ENCODE peak calls at places on chromosomes 11 and 22, in seven cellular contexts. One of them, this sample, is unnamed.

GRCh38 chr22:50148991-50149721 is 21.4 kb upstream of the PANX2 start:
- DNase-seq in dorsolateral prefrontal cortex: peak
- DNase-seq in IMR-90: peak
- DNase-seq in AG04450: no peak
- DNase-seq in ovary: no peak
- DNase-seq in CD4-positive, alpha-beta T cell: peak
- DNase-seq in OCI-LY7: peak
- DNase-seq in this sample: peak

GRCh38 chr11:106920899-106921504 is 97.3 kb downstream of the GUCY1A2 start:
- DNase-seq in AG04450: no peak
- DNase-seq in dorsolateral prefrontal cortex: no peak
- DNase-seq in OCI-LY7: no peak
- DNase-seq in IMR-90: no peak
- DNase-seq in CD4-positive, alpha-beta T cell: no peak
- DNase-seq in ovary: no peak
- DNase-seq in this sample: no peak

GRCh38 chr11:76219243-76219642 is 12.9 kb upstream of the WNT11 start:
- DNase-seq in IMR-90: no peak
- DNase-seq in CD4-positive, alpha-beta T cell: no peak
- DNase-seq in AG04450: no peak
- DNase-seq in OCI-LY7: no peak
- DNase-seq in dorsolateral prefrontal cortex: no peak
- DNase-seq in ovary: no peak
- DNase-seq in this sample: no peak

GRCh38 chr11:130907229-130907628 is 9.1 kb downstream of the SNX19 start:
- DNase-seq in AG04450: no peak
- DNase-seq in OCI-LY7: no peak
- DNase-seq in dorsolateral prefrontal cortex: no peak
- DNase-seq in CD4-positive, alpha-beta T cell: no peak
- DNase-seq in IMR-90: no peak
- DNase-seq in ovary: no peak
- DNase-seq in this sample: no peak

GRCh38 chr11:100867601-100868000 is 180.5 kb downstream of the ARHGAP42 start:
- DNase-seq in ovary: no peak
- DNase-seq in AG04450: no peak
- DNase-seq in IMR-90: no peak
- DNase-seq in dorsolateral prefrontal cortex: no peak
- DNase-seq in CD4-positive, alpha-beta T cell: no peak
- DNase-seq in OCI-LY7: no peak
- DNase-seq in this sample: no peak

GRCh38 chr11:14578551-14578956 is 58.4 kb upstream of the PSMA1 start:
- DNase-seq in CD4-positive, alpha-beta T cell: peak
- DNase-seq in ovary: no peak
- DNase-seq in dorsolateral prefrontal cortex: no peak
- DNase-seq in OCI-LY7: peak
- DNase-seq in IMR-90: peak
- DNase-seq in AG04450: no peak
- DNase-seq in this sample: no peak

GRCh38 chr11:78208257-78209165 is 19.8 kb downstream of the USP35 start:
- DNase-seq in CD4-positive, alpha-beta T cell: no peak
- DNase-seq in ovary: no peak
- DNase-seq in IMR-90: peak
- DNase-seq in OCI-LY7: no peak
- DNase-seq in dorsolateral prefrontal cortex: no peak
- DNase-seq in AG04450: no peak
- DNase-seq in this sample: no peak

GRCh38 chr11:14529933-14530332 is 9.7 kb upstream of the PSMA1 start:
- DNase-seq in ovary: no peak
- DNase-seq in IMR-90: no peak
- DNase-seq in AG04450: no peak
- DNase-seq in OCI-LY7: no peak
- DNase-seq in CD4-positive, alpha-beta T cell: no peak
- DNase-seq in dorsolateral prefrontal cortex: no peak
- DNase-seq in this sample: no peak

GRCh38 chr11:8389034-8389996 is 125.6 kb upstream of the LMO1 start:
- DNase-seq in CD4-positive, alpha-beta T cell: no peak
- DNase-seq in AG04450: no peak
- DNase-seq in ovary: peak
- DNase-seq in IMR-90: no peak
- DNase-seq in dorsolateral prefrontal cortex: no peak
- DNase-seq in OCI-LY7: no peak
- DNase-seq in this sample: peak

GRCh38 chr22:39148024-39148726 is 4.3 kb downstream of the CBX7 start:
- DNase-seq in OCI-LY7: no peak
- DNase-seq in ovary: no peak
- DNase-seq in dorsolateral prefrontal cortex: no peak
- DNase-seq in AG04450: no peak
- DNase-seq in IMR-90: no peak
- DNase-seq in CD4-positive, alpha-beta T cell: no peak
- DNase-seq in this sample: no peak

GRCh38 chr11:1781593-1781975 is 17.9 kb upstream of the CTSD start:
- DNase-seq in dorsolateral prefrontal cortex: no peak
- DNase-seq in CD4-positive, alpha-beta T cell: no peak
- DNase-seq in OCI-LY7: no peak
- DNase-seq in ovary: no peak
- DNase-seq in AG04450: no peak
- DNase-seq in IMR-90: no peak
- DNase-seq in this sample: no peak

GRCh38 chr11:63875506-63875905 is 36.6 kb downstream of the MARK2 start:
- DNase-seq in ovary: no peak
- DNase-seq in OCI-LY7: no peak
- DNase-seq in CD4-positive, alpha-beta T cell: no peak
- DNase-seq in AG04450: no peak
- DNase-seq in dorsolateral prefrontal cortex: no peak
- DNase-seq in IMR-90: no peak
- DNase-seq in this sample: no peak

GRCh38 chr11:10650630-10651029 is 42.9 kb downstream of the IRAG1 start:
- DNase-seq in IMR-90: no peak
- DNase-seq in CD4-positive, alpha-beta T cell: no peak
- DNase-seq in ovary: no peak
- DNase-seq in AG04450: no peak
- DNase-seq in dorsolateral prefrontal cortex: no peak
- DNase-seq in OCI-LY7: no peak
- DNase-seq in this sample: no peak

GRCh38 chr11:19025799-19026406 is 34.6 kb downstream of the MRGPRX2 start:
- DNase-seq in CD4-positive, alpha-beta T cell: no peak
- DNase-seq in IMR-90: peak
- DNase-seq in dorsolateral prefrontal cortex: no peak
- DNase-seq in OCI-LY7: no peak
- DNase-seq in ovary: no peak
- DNase-seq in AG04450: no peak
- DNase-seq in this sample: no peak

GRCh38 chr22:23565288-23565941 is 14.7 kb downstream of the IGLL1 start:
- DNase-seq in dorsolateral prefrontal cortex: no peak
- DNase-seq in ovary: no peak
- DNase-seq in AG04450: no peak
- DNase-seq in OCI-LY7: peak
- DNase-seq in CD4-positive, alpha-beta T cell: no peak
- DNase-seq in IMR-90: no peak
- DNase-seq in this sample: no peak

GRCh38 chr22:41217553-41218157 is 12.5 kb downstream of the L3MBTL2 start:
- DNase-seq in CD4-positive, alpha-beta T cell: no peak
- DNase-seq in AG04450: peak
- DNase-seq in ovary: peak
- DNase-seq in IMR-90: peak
- DNase-seq in dorsolateral prefrontal cortex: no peak
- DNase-seq in OCI-LY7: peak
- DNase-seq in this sample: peak

GRCh38 chr22:35913925-35914324 is 114.7 kb downstream of the RBFOX2 start:
- DNase-seq in dorsolateral prefrontal cortex: no peak
- DNase-seq in IMR-90: no peak
- DNase-seq in CD4-positive, alpha-beta T cell: no peak
- DNase-seq in AG04450: no peak
- DNase-seq in ovary: no peak
- DNase-seq in OCI-LY7: no peak
- DNase-seq in this sample: no peak

GRCh38 chr22:35912668-35913067 is 116.0 kb downstream of the RBFOX2 start:
- DNase-seq in CD4-positive, alpha-beta T cell: no peak
- DNase-seq in dorsolateral prefrontal cortex: no peak
- DNase-seq in ovary: no peak
- DNase-seq in IMR-90: no peak
- DNase-seq in AG04450: no peak
- DNase-seq in OCI-LY7: no peak
- DNase-seq in this sample: no peak

GRCh38 chr22:35915477-35916013 is 113.1 kb downstream of the RBFOX2 start:
- DNase-seq in IMR-90: peak
- DNase-seq in OCI-LY7: no peak
- DNase-seq in ovary: no peak
- DNase-seq in dorsolateral prefrontal cortex: no peak
- DNase-seq in CD4-positive, alpha-beta T cell: no peak
- DNase-seq in AG04450: no peak
- DNase-seq in this sample: no peak

GRCh38 chr22:35914665-35915476 is 113.8 kb downstream of the RBFOX2 start:
- DNase-seq in OCI-LY7: peak
- DNase-seq in CD4-positive, alpha-beta T cell: no peak
- DNase-seq in IMR-90: peak
- DNase-seq in ovary: peak
- DNase-seq in AG04450: peak
- DNase-seq in dorsolateral prefrontal cortex: peak
- DNase-seq in this sample: peak

GRCh38 chr22:35914357-35914664 is 114.3 kb downstream of the RBFOX2 start:
- DNase-seq in CD4-positive, alpha-beta T cell: no peak
- DNase-seq in IMR-90: no peak
- DNase-seq in OCI-LY7: no peak
- DNase-seq in AG04450: no peak
- DNase-seq in dorsolateral prefrontal cortex: no peak
- DNase-seq in ovary: no peak
- DNase-seq in this sample: no peak
- H3K27ac ChIP-seq in CD4-positive, alpha-beta T cell: no peak
- H3K27ac ChIP-seq in IMR-90: peak
- H3K27ac ChIP-seq in OCI-LY7: peak
- H3K27ac ChIP-seq in AG04450: no peak
- H3K27ac ChIP-seq in dorsolateral prefrontal cortex: peak
- H3K27ac ChIP-seq in ovary: no peak
- H3K27ac ChIP-seq in this sample: peak

GRCh38 chr22:43464809-43465208 is 53.0 kb downstream of the MPPED1 start:
- DNase-seq in ovary: no peak
- DNase-seq in IMR-90: no peak
- DNase-seq in dorsolateral prefrontal cortex: no peak
- DNase-seq in AG04450: no peak
- DNase-seq in OCI-LY7: no peak
- DNase-seq in CD4-positive, alpha-beta T cell: no peak
- DNase-seq in this sample: no peak

GRCh38 chr22:43467171-43467570 is 55.4 kb downstream of the MPPED1 start:
- DNase-seq in dorsolateral prefrontal cortex: no peak
- DNase-seq in IMR-90: no peak
- DNase-seq in AG04450: no peak
- DNase-seq in CD4-positive, alpha-beta T cell: no peak
- DNase-seq in OCI-LY7: no peak
- DNase-seq in ovary: peak
- DNase-seq in this sample: peak

GRCh38 chr22:43466710-43467109 is 54.9 kb downstream of the MPPED1 start:
- DNase-seq in dorsolateral prefrontal cortex: no peak
- DNase-seq in OCI-LY7: no peak
- DNase-seq in ovary: no peak
- DNase-seq in AG04450: no peak
- DNase-seq in CD4-positive, alpha-beta T cell: no peak
- DNase-seq in IMR-90: no peak
- DNase-seq in this sample: no peak

GRCh38 chr22:43467571-43467970 is 55.8 kb downstream of the MPPED1 start:
- DNase-seq in dorsolateral prefrontal cortex: no peak
- DNase-seq in AG04450: no peak
- DNase-seq in ovary: no peak
- DNase-seq in IMR-90: no peak
- DNase-seq in OCI-LY7: no peak
- DNase-seq in CD4-positive, alpha-beta T cell: no peak
- DNase-seq in this sample: no peak

DNA sequence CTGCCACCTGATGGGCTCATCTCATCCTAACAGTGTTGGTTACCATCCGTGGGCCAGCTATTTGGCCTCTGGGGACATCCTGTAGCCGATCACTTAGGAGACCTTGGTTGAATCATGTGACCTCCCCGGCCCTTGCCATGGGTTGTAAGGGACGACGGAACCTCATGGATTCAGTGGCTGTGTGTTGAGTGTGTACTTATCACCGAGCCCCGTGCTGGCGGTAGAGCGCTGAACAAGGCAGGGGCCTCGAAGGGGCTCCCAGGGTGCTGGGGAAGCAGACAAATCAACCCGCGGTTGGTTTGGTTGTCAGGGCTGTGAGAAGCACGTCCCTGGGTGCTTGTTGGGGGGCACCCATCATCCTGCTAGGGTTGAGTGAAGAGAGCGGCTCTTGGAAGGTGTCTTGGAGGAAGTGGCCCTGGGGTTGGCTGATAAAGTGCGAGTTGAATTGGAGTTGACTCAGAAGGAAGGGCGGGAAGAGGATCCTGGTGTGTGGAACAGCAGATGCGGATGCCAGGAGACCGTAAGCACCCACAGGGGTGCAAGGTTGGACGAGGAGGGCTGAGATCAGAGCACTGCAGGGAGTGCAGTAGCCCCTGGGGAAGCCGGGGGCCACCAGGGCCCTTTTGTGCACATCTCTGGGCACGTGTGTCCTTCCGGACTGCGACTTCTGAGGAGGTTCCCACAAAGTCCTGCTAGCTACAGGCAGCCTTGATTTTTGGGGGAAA is 53.6 kb downstream of the MPPED1 start:
- DNase-seq in OCI-LY7: no peak
- DNase-seq in IMR-90: no peak
- DNase-seq in AG04450: no peak
- DNase-seq in CD4-positive, alpha-beta T cell: no peak
- DNase-seq in ovary: no peak
- DNase-seq in dorsolateral prefrontal cortex: no peak
- DNase-seq in this sample: no peak
- H3K27ac ChIP-seq in OCI-LY7: no peak
- H3K27ac ChIP-seq in IMR-90: no peak
- H3K27ac ChIP-seq in AG04450: no peak
- H3K27ac ChIP-seq in CD4-positive, alpha-beta T cell: no peak
- H3K27ac ChIP-seq in ovary: no peak
- H3K27ac ChIP-seq in dorsolateral prefrontal cortex: no peak
- H3K27ac ChIP-seq in this sample: no peak

GRCh38 chr11:3091846-3092602 is 34.8 kb upstream of the CARS1 start:
- DNase-seq in ovary: peak
- DNase-seq in OCI-LY7: peak
- DNase-seq in IMR-90: peak
- DNase-seq in dorsolateral prefrontal cortex: peak
- DNase-seq in AG04450: no peak
- DNase-seq in CD4-positive, alpha-beta T cell: peak
- DNase-seq in this sample: peak
- H3K27ac ChIP-seq in ovary: no peak
- H3K27ac ChIP-seq in OCI-LY7: no peak
- H3K27ac ChIP-seq in IMR-90: no peak
- H3K27ac ChIP-seq in dorsolateral prefrontal cortex: no peak
- H3K27ac ChIP-seq in AG04450: no peak
- H3K27ac ChIP-seq in CD4-positive, alpha-beta T cell: no peak
- H3K27ac ChIP-seq in this sample: no peak

GRCh38 chr22:45246060-45246985 is 5.6 kb upstream of the KIAA0930 start:
- DNase-seq in CD4-positive, alpha-beta T cell: no peak
- DNase-seq in ovary: peak
- DNase-seq in AG04450: peak
- DNase-seq in IMR-90: peak
- DNase-seq in OCI-LY7: no peak
- DNase-seq in dorsolateral prefrontal cortex: no peak
- DNase-seq in this sample: no peak
- H3K27ac ChIP-seq in CD4-positive, alpha-beta T cell: no peak
- H3K27ac ChIP-seq in ovary: no peak
- H3K27ac ChIP-seq in AG04450: peak
- H3K27ac ChIP-seq in IMR-90: peak
- H3K27ac ChIP-seq in OCI-LY7: peak
- H3K27ac ChIP-seq in dorsolateral prefrontal cortex: peak
- H3K27ac ChIP-seq in this sample: no peak

This sample was measured in testis.